ENCODE peak calls at places on chromosome 11, in five cellular contexts. K is GM20000, G is adrenal gland, T is GM13976, U is Panc1. H is an unnamed sample.

GRCh38 chr11:9231848-9232177 is 33.3 kb downstream of the DENND5A start:
- DNase-seq in K (peak; percentile 53), G (peak; percentile 26), T (peak; percentile 67), U (no peak), H (no peak)

GRCh38 chr11:19168090-19168489 is 33.7 kb downstream of the CSRP3 start:
- DNase-seq in K (no peak), G (peak; percentile 59), T (no peak), U (no peak), H (no peak)

GRCh38 chr11:79440451-79441158 is at the start of gene TENM4:
- DNase-seq in K (peak; percentile 54), G (peak; percentile 89), T (peak; percentile 52), U (no peak), H (peak; percentile 67)

GRCh38 chr11:47451436-47451835 is 2.5 kb upstream of the RAPSN start:
- DNase-seq in K (no peak), G (no peak), T (no peak), U (no peak), H (no peak)

GRCh38 chr11:109326781-109327180 is 95.2 kb upstream of the C11orf87 start:
- DNase-seq in K (no peak), G (no peak), T (no peak), U (no peak), H (no peak)

GRCh38 chr11:67541198-67541597 is 18.0 kb upstream of the CABP2 start:
- DNase-seq in K (no peak), G (no peak), T (peak; percentile 25), U (no peak), H (no peak)

GRCh38 chr11:10322830-10323792 is 18.2 kb downstream of the ADM start:
- DNase-seq in K (peak; percentile 30), G (peak; percentile 73), T (peak; percentile 55), U (peak; percentile 90), H (no peak)

GRCh38 chr11:62732830-62733229 is 4.5 kb downstream of the TTC9C start:
- DNase-seq in K (no peak), G (no peak), T (no peak), U (no peak), H (no peak)

GRCh38 chr11:106076421-106076922 is 675 bp downstream of the KBTBD3 start:
- DNase-seq in K (no peak), G (no peak), T (no peak), U (peak; percentile 28), H (no peak)

GRCh38 chr11:35786918-35787557 is 124.5 kb downstream of the TRIM44 start:
- DNase-seq in K (no peak), G (no peak), T (no peak), U (no peak), H (no peak)

GRCh38 chr11:57547854-57548377 is 10.5 kb downstream of the SMTNL1 start:
- DNase-seq in K (peak; percentile 74), G (peak; percentile 79), T (peak; percentile 82), U (no peak), H (no peak)

GRCh38 chr11:72224587-72225410 is at the start of gene INPPL1:
- DNase-seq in K (peak; percentile 64), G (peak; percentile 42), T (peak; percentile 48), U (no peak), H (no peak)

GRCh38 chr11:112613051-112613972 is 347.9 kb upstream of the NCAM1 start:
- DNase-seq in K (no peak), G (peak; percentile 42), T (no peak), U (no peak), H (no peak)

GRCh38 chr11:99069831-99070444 is 49.2 kb downstream of the CNTN5 start:
- DNase-seq in K (peak; percentile 6), G (peak; percentile 14), T (no peak), U (no peak), H (peak; percentile 10)

GRCh38 chr11:9405721-9406120 is 21.3 kb downstream of the IPO7 start:
- DNase-seq in K (no peak), G (no peak), T (no peak), U (no peak), H (no peak)

GRCh38 chr11:70934999-70935768 is 317.2 kb downstream of the SHANK2 start:
- DNase-seq in K (no peak), G (no peak), T (no peak), U (no peak), H (no peak)

GRCh38 chr11:112834277-112834755 is 126.9 kb upstream of the NCAM1 start:
- DNase-seq in K (no peak), G (peak; percentile 66), T (no peak), U (no peak), H (no peak)

GRCh38 chr11:130804306-130805077 is 111.8 kb downstream of the SNX19 start:
- DNase-seq in K (no peak), G (no peak), T (no peak), U (no peak), H (no peak)

GRCh38 chr11:134468081-134468668 is 56.1 kb upstream of the B3GAT1 start:
- DNase-seq in K (no peak), G (no peak), T (no peak), U (no peak), H (no peak)

GRCh38 chr11:32225491-32226285 is 134.8 kb downstream of the RCN1 start:
- DNase-seq in K (no peak), G (no peak), T (no peak), U (no peak), H (no peak)

GRCh38 chr11:47186937-47187681 is 875 bp upstream of the PACSIN3 start:
- DNase-seq in K (peak; percentile 77), G (peak; percentile 76), T (peak; percentile 68), U (peak; percentile 64), H (peak; percentile 26)

GRCh38 chr11:111665779-111666178 is 63.5 kb downstream of the SIK2 start:
- DNase-seq in K (peak; percentile 8), G (peak; percentile 19), T (peak; percentile 13), U (no peak), H (peak; percentile 25)

GRCh38 chr11:77101043-77101537 is 1.6 kb upstream of the OMP start:
- DNase-seq in K (peak; percentile 61), G (no peak), T (peak; percentile 62), U (no peak), H (no peak)

GRCh38 chr11:17986007-17986710 is 26.7 kb downstream of the SERGEF start:
- DNase-seq in K (no peak), G (peak; percentile 21), T (no peak), U (no peak), H (no peak)

GRCh38 chr11:114180301-114181055 is 115.7 kb upstream of the NNMT start:
- DNase-seq in K (no peak), G (no peak), T (no peak), U (no peak), H (no peak)

GRCh38 chr11:96050435-96051182 is 126.7 kb upstream of the MTMR2 start:
- DNase-seq in K (no peak), G (no peak), T (no peak), U (no peak), H (no peak)

GRCh38 chr11:134317103-134317502 is 14.7 kb upstream of the GLB1L2 start:
- DNase-seq in K (no peak), G (no peak), T (no peak), U (no peak), H (no peak)

GRCh38 chr11:109347304-109347703 is 74.7 kb upstream of the C11orf87 start:
- DNase-seq in K (no peak), G (no peak), T (no peak), U (no peak), H (no peak)

GRCh38 chr11:127345819-127346459 is 345.4 kb upstream of the KIRREL3 start:
- DNase-seq in K (peak; percentile 58), G (no peak), T (peak; percentile 60), U (peak; percentile 22), H (no peak)

GRCh38 chr11:58927393-58928081 is 11.8 kb upstream of the GLYATL1 start:
- DNase-seq in K (no peak), G (no peak), T (no peak), U (no peak), H (peak; percentile 81)

GRCh38 chr11:61028135-61028729 is 56.8 kb downstream of the CD6 start:
- DNase-seq in K (no peak), G (no peak), T (no peak), U (no peak), H (no peak)

GRCh38 chr11:111465400-111465799 is 46.8 kb downstream of the BTG4 start:
- DNase-seq in K (no peak), G (no peak), T (no peak), U (no peak), H (no peak)

GRCh38 chr11:114075891-114076441 is 16.5 kb downstream of the ZBTB16 start:
- DNase-seq in K (no peak), G (peak; percentile 82), T (no peak), U (no peak), H (peak; percentile 37)

GRCh38 chr11:2891291-2891690 is 5.7 kb upstream of the CDKN1C start:
- DNase-seq in K (no peak), G (no peak), T (no peak), U (no peak), H (no peak)
- TF ChIP-seq CTCF in K (no peak), G (no peak), T (no peak), U (no peak), H (no peak)

GRCh38 chr11:69293087-69293486 is 868 bp upstream of the MYEOV start:
- DNase-seq in K (no peak), G (no peak), T (no peak), U (no peak), H (no peak)
- TF ChIP-seq CTCF in K (no peak), G (no peak), T (no peak), U (no peak), H (no peak)

GRCh38 chr11:27723685-27724084 is 23.4 kb upstream of the BDNF start:
- DNase-seq in K (no peak), G (no peak), T (no peak), U (no peak), H (no peak)
- TF ChIP-seq CTCF in K (no peak), G (no peak), T (no peak), U (peak; percentile 35), H (no peak)

GRCh38 chr11:121418625-121419114 is 33.4 kb upstream of the SORL1 start:
- DNase-seq in K (no peak), G (peak; percentile 59), T (no peak), U (no peak), H (no peak)

GRCh38 chr11:121422675-121423074 is 29.4 kb upstream of the SORL1 start:
- DNase-seq in K (no peak), G (no peak), T (no peak), U (no peak), H (no peak)

GRCh38 chr11:121419839-121420238 is 32.3 kb upstream of the SORL1 start:
- DNase-seq in K (no peak), G (no peak), T (no peak), U (no peak), H (no peak)

GRCh38 chr11:121420398-121420797 is 31.7 kb upstream of the SORL1 start:
- DNase-seq in K (no peak), G (no peak), T (no peak), U (no peak), H (no peak)

GRCh38 chr11:121421149-121421906 is 30.8 kb upstream of the SORL1 start:
- DNase-seq in K (no peak), G (no peak), T (no peak), U (no peak), H (no peak)
- TF ChIP-seq CTCF in K (no peak), G (no peak), T (no peak), U (no peak), H (peak; percentile 9)

DNA sequence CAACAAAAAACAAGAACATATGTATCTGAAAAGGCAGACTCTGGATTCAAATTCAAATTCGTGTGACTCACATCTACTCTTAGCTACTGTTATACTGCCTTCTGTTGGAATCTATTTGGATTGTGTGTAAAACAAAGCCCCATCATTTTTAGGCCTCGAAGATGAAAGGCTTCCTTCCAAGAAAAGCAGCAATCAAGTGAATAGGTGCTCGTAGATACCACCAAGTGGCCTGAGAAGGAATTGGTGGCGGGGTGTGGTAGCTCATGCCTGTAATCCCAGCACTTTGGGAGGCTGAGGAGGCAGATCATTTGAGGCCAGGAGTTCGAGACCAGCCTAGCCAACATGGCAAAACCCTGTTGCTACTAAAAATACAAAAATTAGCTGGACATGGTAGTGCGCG is 4.2 kb downstream of the GRAMD1B start:
- DNase-seq in K (peak; percentile 45), G (peak; percentile 54), T (no peak), U (no peak), H (no peak)
- TF ChIP-seq CTCF in K (peak; percentile 11), G (peak; percentile 49), T (peak; percentile 40), U (peak; percentile 62), H (no peak)

H was measured in progenitor cell of endocrine pancreas.